ENCODE peak calls at places on chromosomes 13 and 19, in six cellular contexts. F, Z, W, N, P and C are unnamed samples.

GRCh38 chr13:106612688-106613087 is 44.8 kb upstream of the ARGLU1 start:
- DNase-seq in P (no peak), F (no peak), N (no peak), W (peak; percentile 19), Z (no peak), C (no peak)

GRCh38 chr13:72430923-72431322 is 296.5 kb downstream of the MZT1 start:
- DNase-seq in P (no peak), N (no peak), W (no peak), F (no peak), Z (no peak), C (no peak)

GRCh38 chr13:72864142-72865035 is 82.5 kb downstream of the PIBF1 start:
- DNase-seq in N (no peak), P (no peak), W (no peak), Z (no peak), F (no peak), C (peak; percentile 28)

GRCh38 chr13:74134777-74135305 is 637 bp upstream of the KLF12 start:
- DNase-seq in Z (peak; percentile 59), N (peak; percentile 64), P (peak; percentile 50), W (peak; percentile 90), F (no peak), C (no peak)

GRCh38 chr13:51999525-51999924 is 11.7 kb downstream of the ATP7B start:
- DNase-seq in W (peak; percentile 61), N (no peak), Z (no peak), F (no peak), P (no peak), C (no peak)

GRCh38 chr19:33621811-33622504 is at the start of gene CHST8:
- DNase-seq in N (no peak), P (no peak), Z (no peak), F (no peak), W (peak; percentile 78), C (no peak)

GRCh38 chr19:1355258-1355973 is 28.3 kb upstream of the NDUFS7 start:
- DNase-seq in Z (no peak), N (no peak), P (no peak), F (no peak), W (peak; percentile 55), C (no peak)

GRCh38 chr19:14183741-14184395 is 22.1 kb downstream of the ADGRL1 start:
- DNase-seq in P (no peak), N (no peak), F (no peak), W (peak; percentile 57), Z (no peak), C (no peak)

GRCh38 chr13:43374621-43375020 is 351.2 kb downstream of the DNAJC15 start:
- DNase-seq in N (no peak), W (no peak), F (peak; percentile 56), P (no peak), Z (no peak), C (no peak)

GRCh38 chr19:44927746-44928145 is 13.3 kb downstream of the APOC1 start:
- DNase-seq in Z (no peak), P (no peak), W (no peak), F (no peak), N (no peak), C (no peak)

GRCh38 chr19:12112701-12113100 is 27.4 kb downstream of the ZNF20 start:
- DNase-seq in W (no peak), N (no peak), F (no peak), P (no peak), Z (no peak), C (no peak)

GRCh38 chr19:54523403-54523802 is 20.8 kb downstream of the LAIR2 start:
- DNase-seq in Z (peak; percentile 32), P (peak; percentile 48), N (no peak), W (no peak), F (no peak), C (no peak)

GRCh38 chr13:114140909-114141255 is 8.5 kb upstream of the RASA3 start:
- DNase-seq in Z (no peak), N (peak; percentile 41), F (no peak), P (no peak), W (peak; percentile 32), C (no peak)